ENCODE peak calls at places on chromosomes 11 and 22, in four cellular contexts. D, A, W and T are unnamed samples.

GRCh38 chr11:64649304-64649703 is 58.3 kb downstream of the SLC22A12 start:
- DNase-seq in D (peak), W (peak), A (no peak), T (no peak)

GRCh38 chr11:103257360-103257759 is 148.1 kb downstream of the DYNC2H1 start:
- DNase-seq in A (no peak), D (no peak), W (no peak), T (no peak)

GRCh38 chr11:13152736-13153541 is 124.7 kb upstream of the BMAL1 start:
- DNase-seq in D (no peak), A (no peak), W (no peak), T (no peak)

GRCh38 chr11:1341928-1342524 is 32.6 kb upstream of the TOLLIP start:
- DNase-seq in A (no peak), W (no peak), D (no peak), T (no peak)

GRCh38 chr11:44421090-44421675 is 111.2 kb upstream of the ALX4 start:
- DNase-seq in A (no peak), W (no peak), D (no peak), T (no peak)

GRCh38 chr22:44210721-44211120 is 30.0 kb downstream of the PARVG start:
- DNase-seq in D (no peak), W (no peak), A (no peak), T (no peak)

GRCh38 chr22:38336699-38337098 is 19.5 kb upstream of the CSNK1E start:
- DNase-seq in W (no peak), D (no peak), A (no peak), T (no peak)

GRCh38 chr11:93648168-93648567 is 13.3 kb upstream of the CEP295 start:
- DNase-seq in W (no peak), A (no peak), D (no peak), T (no peak)

GRCh38 chr11:62665630-62666258 is 632 bp downstream of the CSKMT start:
- DNase-seq in D (peak), A (no peak), W (no peak), T (no peak)

GRCh38 chr11:62667460-62667859 is 2.3 kb downstream of the CSKMT start:
- DNase-seq in D (peak), A (no peak), W (no peak), T (no peak)

GRCh38 chr11:62664405-62665074 is 470 bp downstream of the C11orf98 start:
- DNase-seq in W (no peak), D (peak), A (peak), T (peak)

GRCh38 chr11:62665075-62665629 is at the start of the genes C11orf98 and CSKMT:
- DNase-seq in W (peak), D (peak), A (peak), T (peak)

DNA sequence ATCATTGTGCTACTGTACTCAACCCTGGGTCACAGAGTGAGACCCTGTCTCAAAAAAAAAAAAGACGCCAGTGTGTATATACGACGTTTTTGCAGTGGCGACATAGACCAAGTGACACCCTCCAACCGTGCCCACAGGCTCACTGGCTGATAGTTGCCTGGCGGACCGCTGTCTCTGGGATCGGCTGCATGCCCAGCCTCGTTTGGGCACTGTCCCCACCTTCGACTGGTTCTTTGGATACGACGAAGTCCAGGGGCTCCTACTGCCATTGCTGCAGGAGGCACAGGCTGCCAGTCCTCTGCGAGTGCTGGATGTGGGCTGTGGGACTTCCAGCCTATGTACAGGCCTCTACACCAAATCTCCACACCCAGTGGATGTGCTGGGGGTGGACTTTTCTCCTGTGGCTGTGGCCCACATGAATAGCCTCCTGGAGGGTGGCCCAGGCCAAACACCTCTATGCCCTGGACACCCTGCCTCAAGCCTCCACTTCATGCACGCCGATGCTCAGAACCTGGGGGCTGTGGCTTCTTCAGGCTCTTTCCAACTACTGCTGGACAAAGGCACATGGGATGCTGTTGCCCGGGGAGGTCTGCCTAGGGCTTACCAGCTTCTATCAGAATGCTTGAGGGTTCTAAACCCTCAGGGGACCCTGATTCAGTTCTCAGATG is 1.3 kb downstream of the CSKMT start:
- DNase-seq in A (no peak), D (peak), W (no peak), T (no peak)
- TF ChIP-seq POLR2AphosphoS5 in A (peak), D (peak), W (peak), T (peak)

DNA sequence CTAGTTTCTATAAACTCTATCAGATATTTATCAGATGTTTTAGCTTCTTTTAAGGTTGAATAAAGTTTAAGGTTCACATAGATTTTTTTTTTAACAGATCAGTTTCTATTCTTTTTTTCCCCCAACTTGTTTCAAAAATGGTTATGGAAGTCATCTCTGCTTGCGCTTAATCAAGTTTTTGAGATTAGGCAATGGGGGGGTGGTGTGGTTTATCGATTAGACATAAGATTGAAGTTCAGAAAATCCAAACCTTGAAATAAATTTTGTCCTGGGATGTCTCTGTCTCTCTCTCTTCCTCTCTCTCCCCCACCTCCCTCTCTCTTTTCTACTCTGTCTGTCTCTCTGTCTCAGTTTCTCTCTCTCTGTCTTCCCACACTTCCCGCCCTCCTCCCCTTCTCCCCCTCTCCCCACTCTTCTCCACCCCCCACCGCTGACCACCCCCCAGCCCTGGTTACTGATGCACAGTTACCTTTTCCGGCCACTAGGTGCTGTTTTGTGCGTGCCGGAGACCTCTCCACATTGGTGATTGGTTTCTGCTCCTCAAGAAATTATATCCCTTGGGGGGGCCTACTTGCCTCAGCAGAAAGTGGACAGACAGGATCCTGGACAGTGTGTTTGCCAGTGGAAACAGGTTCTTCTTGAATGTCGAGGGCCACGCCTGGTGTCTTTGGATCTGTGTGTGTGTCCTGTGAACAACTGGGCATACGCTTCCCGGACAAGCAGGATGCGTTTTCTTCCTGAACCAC is 29.7 kb upstream of the ANO1 start:
- DNase-seq in W (peak), A (no peak), D (peak), T (no peak)
- TF ChIP-seq TAF1 in W (no peak), A (no peak), D (no peak), T (no peak)

DNA sequence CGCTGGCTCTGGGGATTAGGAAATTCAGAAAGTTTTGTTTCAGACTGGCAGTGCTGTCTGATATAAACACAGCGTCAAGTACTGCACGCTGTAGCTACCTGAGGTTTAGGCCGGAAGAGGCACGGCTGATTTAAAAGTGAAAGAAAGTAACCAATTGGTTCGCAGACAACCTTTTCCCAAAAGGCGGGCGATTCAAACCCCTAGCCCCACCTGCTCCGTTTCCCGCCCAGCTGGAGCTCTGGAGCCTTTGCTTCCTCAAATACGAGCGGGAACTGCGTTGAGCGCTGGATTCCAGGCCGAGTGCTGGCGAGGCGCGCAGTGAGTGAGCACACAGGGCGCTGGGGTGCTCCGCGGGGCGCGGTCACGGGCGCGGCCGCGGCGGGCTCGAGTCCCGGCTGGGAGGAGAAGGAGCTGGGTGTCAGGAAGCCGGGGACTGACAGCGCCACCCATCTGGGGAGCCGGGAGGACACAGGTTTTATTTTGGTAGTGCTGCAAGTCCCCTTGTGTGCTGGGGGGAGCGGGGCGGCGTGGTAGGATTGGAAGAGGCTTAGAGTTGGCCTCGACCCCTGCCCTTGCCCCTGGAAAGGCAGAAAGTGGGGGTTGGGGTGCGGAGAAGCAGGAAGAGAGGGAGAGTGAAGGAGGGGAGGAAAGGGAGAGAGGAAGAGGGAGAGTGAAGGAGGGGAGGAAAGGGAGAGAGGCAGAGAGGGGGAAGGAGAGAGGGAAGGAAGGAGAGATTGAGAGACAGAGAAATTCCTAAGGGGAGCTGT is 2.1 kb downstream of the FAM111A start:
- DNase-seq in W (peak), D (peak), A (peak), T (peak)
- TF ChIP-seq POLR2AphosphoS5 in W (no peak), D (no peak), A (peak), T (no peak)

DNA sequence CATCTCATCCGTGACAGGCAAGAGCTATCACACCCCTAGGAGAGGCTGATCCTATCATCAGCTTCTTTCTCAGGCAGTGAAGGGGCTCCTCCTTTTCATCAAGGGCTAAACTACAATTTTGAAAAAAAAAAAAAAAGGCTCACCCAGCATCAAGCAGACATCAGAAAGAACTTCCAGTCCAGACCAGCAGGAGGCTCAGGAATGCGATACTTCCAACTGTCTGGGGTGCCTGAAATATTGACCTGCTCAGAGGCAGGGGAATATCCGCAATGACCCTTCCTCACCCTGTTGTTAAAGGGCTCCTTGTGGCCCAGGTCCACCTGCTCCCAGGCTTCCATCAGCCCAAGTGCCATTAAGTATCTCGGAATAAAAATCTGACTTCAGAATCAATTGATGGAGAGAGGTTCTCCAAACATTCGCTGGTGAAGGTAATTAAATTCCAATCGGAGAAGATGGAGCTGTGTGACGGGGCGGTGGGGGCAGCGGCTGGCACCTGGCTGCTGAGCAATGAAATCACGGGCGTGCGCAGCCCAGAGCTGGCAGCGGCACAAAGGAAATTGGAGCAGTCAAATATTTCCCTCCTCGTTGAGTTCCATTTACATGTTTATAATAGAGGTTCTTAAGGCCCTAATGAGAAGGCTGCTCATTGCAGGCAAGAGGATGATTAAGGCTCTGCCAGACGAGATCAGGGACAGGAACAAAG is 68.9 kb upstream of the THY1 start:
- DNase-seq in W (no peak), D (peak), A (no peak), T (no peak)
- TF ChIP-seq TAF1 in W (no peak), D (no peak), A (no peak), T (no peak)

DNA sequence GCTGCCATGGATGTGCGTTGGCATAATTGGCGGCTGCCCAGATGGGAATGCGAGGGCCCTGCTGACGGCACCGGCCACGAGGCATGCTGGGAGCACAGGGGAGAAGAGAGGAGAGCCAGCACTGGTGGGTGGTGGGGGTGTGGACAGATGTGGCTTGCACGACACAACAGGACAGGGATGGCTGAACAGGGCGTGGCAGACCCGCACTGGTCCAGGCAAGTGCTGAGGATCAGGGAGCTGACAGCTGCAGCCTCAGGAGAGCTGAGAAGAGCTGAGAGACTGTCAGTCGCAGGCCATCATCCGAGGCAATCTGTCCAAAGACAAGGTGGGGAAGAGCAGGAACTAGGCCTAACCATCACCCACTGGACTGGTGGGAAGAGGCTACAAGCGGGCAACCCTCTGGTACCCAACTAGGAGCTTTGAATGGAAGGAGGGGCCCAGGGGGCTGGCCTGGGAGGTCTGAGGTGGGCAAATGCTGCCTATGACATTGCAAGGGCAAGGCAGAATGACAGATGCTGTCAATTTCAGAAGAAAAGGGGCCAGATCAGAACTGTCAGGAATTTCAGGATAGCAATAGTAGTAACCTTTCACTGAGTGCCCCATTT is 2.4 kb downstream of the GNB1L start:
- DNase-seq in A (no peak), W (no peak), D (peak), T (no peak)
- TF ChIP-seq POLR2AphosphoS5 in A (no peak), W (no peak), D (no peak), T (no peak)

GRCh38 chr11:62547691-62548281 is 1.2 kb upstream of the AHNAK start:
- DNase-seq in A (no peak), W (no peak), D (no peak), T (no peak)
- TF ChIP-seq TAF1 in A (no peak), W (no peak), D (no peak), T (no peak)

DNA sequence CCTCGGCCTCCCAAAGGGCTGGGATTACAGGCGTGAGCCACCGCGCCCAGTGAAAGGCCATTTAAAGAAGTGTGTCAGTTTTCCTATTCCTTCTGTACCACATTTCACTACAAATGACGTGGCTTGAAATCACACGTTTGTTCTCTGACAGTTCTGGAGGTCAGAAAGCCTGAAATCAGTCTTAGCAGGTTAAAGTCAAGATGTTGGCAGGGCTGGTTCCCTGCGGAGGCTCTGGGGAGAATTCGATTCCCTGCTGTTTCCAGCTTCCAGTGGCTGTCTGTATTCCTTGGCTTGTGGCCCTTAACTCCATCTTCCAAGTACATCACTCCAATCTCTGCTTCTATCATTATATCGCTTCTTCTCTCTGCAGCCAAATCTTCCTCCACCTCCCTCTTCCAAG is 383.2 kb downstream of the LARGE1 start:
- DNase-seq in A (no peak), D (no peak), W (no peak), T (no peak)
- TF ChIP-seq POLR2AphosphoS5 in A (no peak), D (no peak), W (no peak), T (no peak)

DNA sequence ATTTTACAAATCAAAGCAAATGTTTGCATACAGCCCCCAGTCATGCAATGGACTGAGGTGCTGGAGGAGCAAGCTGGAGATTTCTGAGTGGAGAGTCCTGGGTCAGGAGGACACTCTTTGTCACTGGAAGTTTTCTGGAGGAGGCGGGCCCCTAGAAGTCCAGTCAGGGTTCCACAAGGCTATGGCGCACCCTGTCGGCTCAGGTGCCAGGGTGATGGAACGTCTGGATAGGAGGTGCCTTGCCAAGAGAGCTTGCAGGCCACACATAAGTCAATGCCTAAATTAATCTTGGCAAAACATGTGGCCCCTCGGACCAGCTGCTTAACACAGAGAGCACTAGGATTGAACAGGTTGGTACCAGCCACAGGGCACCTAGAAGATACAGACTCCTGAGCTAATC is 174.7 kb upstream of the CADM1 start:
- DNase-seq in D (no peak), W (peak), A (no peak), T (no peak)
- TF ChIP-seq TAF1 in D (no peak), W (no peak), A (no peak), T (no peak)